ENCODE peak calls at places on chromosomes 5 and 9, in four cellular contexts. One of them, this sample, is unnamed.
A peak's percentile ranks its signal among the peaks of the same experiment; 100 is the strongest.

GRCh38 chr5:6633469-6634326 is 458 bp downstream of the SRD5A1 start:
- DNase-seq in left ventricle myocardium inferior: no peak
- DNase-seq in spleen: no peak
- DNase-seq in cardiac muscle cell: peak; percentile 16
- DNase-seq in this sample: peak; percentile 70

GRCh38 chr5:19855929-19856328 is 132.1 kb downstream of the CDH18 start:
- DNase-seq in left ventricle myocardium inferior: no peak
- DNase-seq in spleen: no peak
- DNase-seq in cardiac muscle cell: no peak
- DNase-seq in this sample: no peak

GRCh38 chr5:127754259-127754658 is 51.1 kb downstream of the CCDC192 start:
- DNase-seq in left ventricle myocardium inferior: no peak
- DNase-seq in spleen: no peak
- DNase-seq in cardiac muscle cell: peak; percentile 48
- DNase-seq in this sample: no peak

GRCh38 chr9:126524353-126525077 is 89.2 kb upstream of the LMX1B start:
- DNase-seq in left ventricle myocardium inferior: no peak
- DNase-seq in spleen: peak; percentile 67
- DNase-seq in cardiac muscle cell: no peak
- DNase-seq in this sample: peak; percentile 46

GRCh38 chr5:149731617-149732400 is 1.7 kb downstream of the PPARGC1B start:
- DNase-seq in left ventricle myocardium inferior: peak; percentile 91
- DNase-seq in spleen: peak; percentile 92
- DNase-seq in cardiac muscle cell: peak; percentile 82
- DNase-seq in this sample: peak; percentile 94

GRCh38 chr9:85200726-85201402 is 531.3 kb downstream of the NTRK2 start:
- DNase-seq in left ventricle myocardium inferior: no peak
- DNase-seq in spleen: no peak
- DNase-seq in cardiac muscle cell: peak; percentile 82
- DNase-seq in this sample: no peak

GRCh38 chr5:1447772-1448361 is 2.6 kb upstream of the SLC6A3 start:
- DNase-seq in left ventricle myocardium inferior: no peak
- DNase-seq in spleen: no peak
- DNase-seq in cardiac muscle cell: no peak
- DNase-seq in this sample: peak; percentile 27

GRCh38 chr5:113608113-113608551 is 94.6 kb downstream of the YTHDC2 start:
- DNase-seq in left ventricle myocardium inferior: no peak
- DNase-seq in spleen: no peak
- DNase-seq in cardiac muscle cell: peak; percentile 77
- DNase-seq in this sample: no peak

GRCh38 chr5:1917830-1918487 is 35.2 kb upstream of the IRX4 start:
- DNase-seq in left ventricle myocardium inferior: no peak
- DNase-seq in spleen: peak; percentile 52
- DNase-seq in cardiac muscle cell: no peak
- DNase-seq in this sample: no peak

GRCh38 chr5:180801596-180802324 is 846 bp downstream of the MGAT1 start:
- DNase-seq in left ventricle myocardium inferior: no peak
- DNase-seq in spleen: peak; percentile 85
- DNase-seq in cardiac muscle cell: no peak
- DNase-seq in this sample: no peak

GRCh38 chr5:151471276-151471675 is 23.9 kb downstream of the SLC36A1 start:
- DNase-seq in left ventricle myocardium inferior: no peak
- DNase-seq in spleen: no peak
- DNase-seq in cardiac muscle cell: no peak
- DNase-seq in this sample: no peak

GRCh38 chr5:61637566-61637965 is 305.5 kb downstream of the ZSWIM6 start:
- DNase-seq in left ventricle myocardium inferior: no peak
- DNase-seq in spleen: no peak
- DNase-seq in cardiac muscle cell: no peak
- DNase-seq in this sample: no peak

GRCh38 chr5:128825826-128826225 is 139.5 kb upstream of the SLC27A6 start:
- DNase-seq in left ventricle myocardium inferior: no peak
- DNase-seq in spleen: no peak
- DNase-seq in cardiac muscle cell: peak; percentile 52
- DNase-seq in this sample: no peak

GRCh38 chr9:13967493-13967892 is 346.4 kb downstream of the NFIB start:
- DNase-seq in left ventricle myocardium inferior: no peak
- DNase-seq in spleen: no peak
- DNase-seq in cardiac muscle cell: no peak
- DNase-seq in this sample: no peak

GRCh38 chr5:126098330-126099017 is 324.7 kb upstream of the GRAMD2B start:
- DNase-seq in left ventricle myocardium inferior: no peak
- DNase-seq in spleen: no peak
- DNase-seq in cardiac muscle cell: peak; percentile 12
- DNase-seq in this sample: no peak

GRCh38 chr5:172533058-172533398 is 78.7 kb upstream of the SH3PXD2B start:
- DNase-seq in left ventricle myocardium inferior: no peak
- DNase-seq in spleen: peak; percentile 45
- DNase-seq in cardiac muscle cell: no peak
- DNase-seq in this sample: no peak

GRCh38 chr9:126297656-126298318 is 28.8 kb upstream of the MVB12B start:
- DNase-seq in left ventricle myocardium inferior: no peak
- DNase-seq in spleen: no peak
- DNase-seq in cardiac muscle cell: no peak
- DNase-seq in this sample: peak; percentile 34

GRCh38 chr9:8821910-8822666 is 1022.5 kb upstream of the DMAC1 start:
- DNase-seq in left ventricle myocardium inferior: no peak
- DNase-seq in spleen: no peak
- DNase-seq in cardiac muscle cell: no peak
- DNase-seq in this sample: no peak

GRCh38 chr5:33148076-33148501 is 292.7 kb upstream of the TARS1 start:
- DNase-seq in left ventricle myocardium inferior: peak; percentile 19
- DNase-seq in spleen: no peak
- DNase-seq in cardiac muscle cell: peak; percentile 91
- DNase-seq in this sample: peak; percentile 54

GRCh38 chr9:105535920-105536668 is 21.8 kb upstream of the FKTN start:
- DNase-seq in left ventricle myocardium inferior: no peak
- DNase-seq in spleen: no peak
- DNase-seq in cardiac muscle cell: no peak
- DNase-seq in this sample: no peak

GRCh38 chr9:105541838-105542237 is 16.1 kb upstream of the FKTN start:
- DNase-seq in left ventricle myocardium inferior: no peak
- DNase-seq in spleen: no peak
- DNase-seq in cardiac muscle cell: no peak
- DNase-seq in this sample: no peak

DNA sequence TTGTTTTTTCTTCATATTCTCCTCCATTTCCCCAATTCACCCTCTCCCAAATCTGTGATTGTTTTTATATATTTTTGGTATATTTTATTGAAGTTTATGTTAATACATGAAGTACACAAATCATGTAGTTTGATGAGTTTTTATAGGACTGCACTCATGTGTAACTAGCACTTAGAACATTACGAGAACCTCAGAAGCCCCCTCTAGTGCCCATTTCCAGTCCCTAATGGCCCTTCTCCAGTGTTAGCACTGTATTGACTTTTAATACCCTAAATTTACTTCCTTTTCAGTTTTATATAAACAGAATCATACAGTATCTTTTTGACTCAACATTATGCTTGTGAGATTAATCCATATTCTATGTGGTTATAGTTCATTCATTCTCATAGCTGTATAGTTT is 18.5 kb upstream of the FKTN start:
- DNase-seq in left ventricle myocardium inferior: no peak
- DNase-seq in spleen: no peak
- DNase-seq in cardiac muscle cell: no peak
- DNase-seq in this sample: no peak
- TF ChIP-seq CTCF in left ventricle myocardium inferior: no peak
- TF ChIP-seq CTCF in spleen: no peak
- TF ChIP-seq CTCF in cardiac muscle cell: peak; percentile 7
- TF ChIP-seq CTCF in this sample: no peak

DNA sequence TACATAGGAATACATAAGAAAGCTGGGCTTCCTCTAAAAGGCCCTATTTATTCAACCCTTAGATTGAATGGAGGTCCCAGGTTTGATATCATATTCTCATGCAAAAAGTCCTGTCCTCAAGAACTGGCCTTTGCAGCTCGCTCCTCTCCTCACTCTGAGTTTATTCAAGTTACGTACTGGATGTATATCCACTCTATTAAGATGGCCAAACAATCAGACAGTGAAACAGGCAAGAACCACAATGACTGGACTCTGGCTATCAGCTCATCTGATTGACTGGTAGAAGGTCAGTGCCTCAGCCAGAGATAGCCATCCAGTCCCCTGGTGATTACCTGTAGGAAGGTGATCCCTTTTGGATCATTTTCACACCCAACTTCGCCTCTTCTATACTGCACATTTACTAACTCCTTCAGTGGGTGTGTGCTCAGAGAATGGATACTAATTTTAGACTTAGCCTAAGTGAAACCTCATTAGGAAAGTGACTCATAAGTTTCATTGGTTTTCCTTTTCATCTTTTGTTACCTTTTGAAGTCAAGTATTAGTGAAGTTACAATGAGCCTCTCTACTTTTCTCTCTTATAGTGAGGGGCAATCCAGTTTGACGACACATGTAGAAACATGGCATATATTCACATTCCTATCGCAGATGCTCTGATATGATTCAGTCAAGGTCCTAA is 167.5 kb upstream of the WWC1 start:
- DNase-seq in left ventricle myocardium inferior: no peak
- DNase-seq in spleen: no peak
- DNase-seq in cardiac muscle cell: no peak
- DNase-seq in this sample: no peak
- H3K36me3 ChIP-seq in left ventricle myocardium inferior: peaks cover 25% of the 10 kb centered on the region
- H3K36me3 ChIP-seq in spleen: no peaks in the 10 kb centered on the region
- H3K36me3 ChIP-seq in cardiac muscle cell: no peaks in the 10 kb centered on the region
- H3K36me3 ChIP-seq in this sample: no peaks in the 10 kb centered on the region

DNA sequence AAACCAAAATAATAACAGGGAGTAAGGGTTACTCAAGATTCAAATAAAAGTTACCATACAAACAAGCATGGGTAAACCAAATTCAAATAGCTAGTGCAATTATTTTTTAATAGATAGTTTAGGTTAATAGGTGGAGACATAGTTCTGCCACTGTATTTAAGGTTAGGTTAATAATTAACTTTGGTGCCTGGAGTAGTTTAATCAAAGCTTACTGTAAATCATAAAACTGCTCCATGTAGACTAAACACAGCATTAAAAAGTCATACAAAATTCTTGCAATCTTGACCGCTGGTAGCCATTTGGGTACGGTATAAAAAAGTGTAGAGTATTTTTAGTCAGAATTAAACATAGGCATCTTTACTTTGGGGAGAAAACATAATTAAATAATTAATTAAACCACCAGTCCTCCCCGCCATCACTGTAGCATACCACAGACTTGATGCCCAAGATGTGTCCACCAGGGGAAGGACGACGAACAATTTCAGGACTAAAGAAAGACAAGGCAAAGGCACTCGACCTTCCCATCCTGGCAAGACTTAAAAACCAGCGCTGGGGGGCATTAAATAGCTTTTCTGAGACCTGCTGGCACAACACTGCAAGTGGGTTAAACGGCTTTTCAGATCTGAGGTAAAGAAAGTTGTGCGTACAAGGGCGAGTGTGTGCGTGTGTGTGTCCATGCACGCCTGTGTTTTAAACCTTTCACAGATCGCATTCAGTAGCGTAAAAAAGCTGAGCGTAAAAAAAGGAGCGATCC is 2.9 kb downstream of the SEMA6A start:
- DNase-seq in left ventricle myocardium inferior: no peak
- DNase-seq in spleen: no peak
- DNase-seq in cardiac muscle cell: no peak
- DNase-seq in this sample: no peak
- H3K4me3 ChIP-seq in left ventricle myocardium inferior: peak overlapping the region; percentile 79
- H3K4me3 ChIP-seq in spleen: peak overlapping the region; percentile 84
- H3K4me3 ChIP-seq in cardiac muscle cell: peak overlapping the region; percentile 74
- H3K4me3 ChIP-seq in this sample: peak overlapping the region; percentile 42

GRCh38 chr9:911003-911402 is 65.5 kb upstream of the DMRT3 start:
- DNase-seq in left ventricle myocardium inferior: no peak
- DNase-seq in spleen: no peak
- DNase-seq in cardiac muscle cell: no peak
- DNase-seq in this sample: no peak
- TF ChIP-seq CTCF in left ventricle myocardium inferior: no peak
- TF ChIP-seq CTCF in spleen: no peak
- TF ChIP-seq CTCF in cardiac muscle cell: no peak
- TF ChIP-seq CTCF in this sample: no peak

GRCh38 chr9:134157378-134157885 is 6.9 kb downstream of the RNU6ATAC start:
- DNase-seq in left ventricle myocardium inferior: no peak
- DNase-seq in spleen: peak; percentile 69
- DNase-seq in cardiac muscle cell: no peak
- DNase-seq in this sample: no peak
- H3K36me3 ChIP-seq in left ventricle myocardium inferior: peaks cover 67% of the 10 kb centered on the region
- H3K36me3 ChIP-seq in spleen: peaks cover 73% of the 10 kb centered on the region
- H3K36me3 ChIP-seq in cardiac muscle cell: peaks cover 35% of the 10 kb centered on the region
- H3K36me3 ChIP-seq in this sample: peaks cover 62% of the 10 kb centered on the region

This sample was measured in right lobe of liver.